ENCODE peak calls at places on chromosome 12, in ten cellular contexts. K, E, J, N, P, C, B, F, T and U are unnamed samples.

GRCh38 chr12:49548822-49549648 is 10.2 kb downstream of the KCNH3 start:
- DNase-seq in K (peak; percentile 74), E (peak; percentile 13), J (no peak), N (peak; percentile 56), P (no peak), C (no peak), B (no peak), F (no peak), T (no peak), U (no peak)

GRCh38 chr12:45191239-45191638 is 24.7 kb upstream of the ANO6 start:
- DNase-seq in K (no peak), E (no peak), J (no peak), N (no peak), P (no peak), C (no peak), B (no peak), F (no peak), T (no peak), U (no peak)

GRCh38 chr12:68478516-68479260 is 132.0 kb upstream of the RAP1B start:
- DNase-seq in K (no peak), E (no peak), J (no peak), N (no peak), P (no peak), C (no peak), B (no peak), F (no peak), T (no peak), U (no peak)

GRCh38 chr12:69884386-69884785 is 59.4 kb downstream of the MYRFL start:
- DNase-seq in K (peak; percentile 29), E (peak; percentile 61), J (no peak), N (no peak), P (no peak), C (no peak), B (no peak), F (no peak), T (no peak), U (no peak)

GRCh38 chr12:113424915-113425823 is 3.0 kb downstream of the SDSL start:
- DNase-seq in K (peak; percentile 77), E (no peak), J (peak; percentile 54), N (peak; percentile 80), P (peak; percentile 50), C (no peak), B (peak; percentile 64), F (no peak), T (no peak), U (peak; percentile 4)

GRCh38 chr12:91065377-91065776 is 7.6 kb upstream of the KERA start:
- DNase-seq in K (no peak), E (no peak), J (no peak), N (no peak), P (no peak), C (no peak), B (no peak), F (no peak), T (no peak), U (no peak)

GRCh38 chr12:92717202-92717601 is 14.4 kb downstream of the PLEKHG7 start:
- DNase-seq in K (no peak), E (no peak), J (no peak), N (peak; percentile 17), P (no peak), C (no peak), B (no peak), F (no peak), T (no peak), U (no peak)

GRCh38 chr12:80033457-80033856 is 65.9 kb upstream of the OTOGL start:
- DNase-seq in K (no peak), E (no peak), J (no peak), N (no peak), P (no peak), C (peak; percentile 46), B (no peak), F (no peak), T (no peak), U (no peak)

GRCh38 chr12:67832155-67832554 is 157.1 kb upstream of the IFNG-AS1 start:
- DNase-seq in K (no peak), E (no peak), J (no peak), N (no peak), P (no peak), C (no peak), B (no peak), F (no peak), T (no peak), U (no peak)

GRCh38 chr12:50740307-50740706 is 23.6 kb upstream of the ATF1 start:
- DNase-seq in K (no peak), E (no peak), J (no peak), N (no peak), P (no peak), C (no peak), B (no peak), F (no peak), T (no peak), U (no peak)

GRCh38 chr12:92369061-92369460 is 223.4 kb upstream of the BTG1 start:
- DNase-seq in K (no peak), E (no peak), J (no peak), N (no peak), P (no peak), C (no peak), B (no peak), F (no peak), T (no peak), U (no peak)

GRCh38 chr12:81859521-81859920 is 100.4 kb upstream of the PPFIA2 start:
- DNase-seq in K (no peak), E (peak; percentile 55), J (no peak), N (no peak), P (no peak), C (no peak), B (no peak), F (no peak), T (no peak), U (no peak)

GRCh38 chr12:114846771-114847170 is 162.8 kb upstream of the TBX3 start:
- DNase-seq in K (no peak), E (no peak), J (no peak), N (no peak), P (no peak), C (no peak), B (no peak), F (no peak), T (no peak), U (no peak)

GRCh38 chr12:109900752-109901580 is 892 bp downstream of the TCHP start:
- DNase-seq in K (peak; percentile 30), E (no peak), J (no peak), N (peak; percentile 34), P (no peak), C (no peak), B (no peak), F (no peak), T (no peak), U (no peak)

GRCh38 chr12:122322501-122322900 is 56.2 kb upstream of the VPS33A start:
- DNase-seq in K (no peak), E (no peak), J (no peak), N (no peak), P (no peak), C (no peak), B (no peak), F (no peak), T (no peak), U (no peak)

GRCh38 chr12:30985814-30986452 is 59.4 kb downstream of the TSPAN11 start:
- DNase-seq in K (peak; percentile 69), E (no peak), J (peak; percentile 75), N (peak; percentile 76), P (peak; percentile 30), C (no peak), B (peak; percentile 25), F (no peak), T (no peak), U (no peak)

GRCh38 chr12:12582895-12583303 is 20.2 kb upstream of the DUSP16 start:
- DNase-seq in K (no peak), E (no peak), J (no peak), N (no peak), P (peak; percentile 85), C (no peak), B (no peak), F (no peak), T (no peak), U (no peak)

GRCh38 chr12:116739381-116739887 is 1.3 kb downstream of the RNFT2 start:
- DNase-seq in K (no peak), E (no peak), J (no peak), N (no peak), P (no peak), C (no peak), B (no peak), F (no peak), T (no peak), U (no peak)

GRCh38 chr12:112005419-112006395 is 7.3 kb downstream of the TMEM116 start:
- DNase-seq in K (no peak), E (no peak), J (no peak), N (peak; percentile 72), P (no peak), C (no peak), B (no peak), F (no peak), T (no peak), U (no peak)

GRCh38 chr12:49671051-49671765 is 36.0 kb downstream of the FMNL3 start:
- DNase-seq in K (no peak), E (no peak), J (no peak), N (no peak), P (peak; percentile 44), C (no peak), B (peak; percentile 32), F (peak; percentile 50), T (peak; percentile 64), U (peak; percentile 13)

GRCh38 chr12:103877934-103878510 is 37.0 kb upstream of the NT5DC3 start:
- DNase-seq in K (peak; percentile 64), E (peak; percentile 49), J (peak; percentile 36), N (peak; percentile 43), P (peak; percentile 43), C (no peak), B (peak; percentile 46), F (peak; percentile 21), T (no peak), U (peak; percentile 2)

GRCh38 chr12:90163975-90164374 is 455.3 kb upstream of the ATP2B1 start:
- DNase-seq in K (no peak), E (no peak), J (no peak), N (peak; percentile 23), P (no peak), C (no peak), B (no peak), F (no peak), T (no peak), U (no peak)

GRCh38 chr12:88578274-88578673 is 2.0 kb downstream of the KITLG start:
- DNase-seq in K (peak; percentile 13), E (no peak), J (no peak), N (no peak), P (no peak), C (no peak), B (no peak), F (no peak), T (no peak), U (no peak)

GRCh38 chr12:53781218-53781801 is 29.5 kb upstream of the CISTR start:
- DNase-seq in K (no peak), E (no peak), J (no peak), N (no peak), P (no peak), C (no peak), B (no peak), F (no peak), T (no peak), U (no peak)

GRCh38 chr12:27970391-27970980 is 2.0 kb downstream of the PTHLH start:
- DNase-seq in K (peak; percentile 61), E (no peak), J (peak; percentile 34), N (peak; percentile 40), P (peak; percentile 26), C (no peak), B (no peak), F (no peak), T (no peak), U (no peak)

GRCh38 chr12:19288603-19289244 is 150.6 kb upstream of the AEBP2 start:
- DNase-seq in K (no peak), E (peak; percentile 14), J (no peak), N (no peak), P (no peak), C (no peak), B (no peak), F (no peak), T (no peak), U (no peak)

GRCh38 chr12:53770281-53770680 is 18.5 kb upstream of the CISTR start:
- DNase-seq in K (no peak), E (no peak), J (no peak), N (no peak), P (no peak), C (peak; percentile 96), B (no peak), F (no peak), T (no peak), U (no peak)